ENCODE peak calls at places on chromosomes 7 and 10, in eight cellular contexts. X, T, M, J, V, B, O and P are unnamed samples.
A peak's percentile ranks its signal among the peaks of the same experiment; 100 is the strongest.

GRCh38 chr7:1679966-1680730 is 10.1 kb downstream of the ELFN1 start:
- DNase-seq in X (no peak), T (peak; percentile 20), M (no peak), J (no peak), V (no peak), B (no peak), O (no peak), P (no peak)

GRCh38 chr7:2527505-2528464 is 8.2 kb downstream of the LFNG start:
- DNase-seq in X (no peak), T (no peak), M (no peak), J (peak; percentile 61), V (peak; percentile 75), B (no peak), O (no peak), P (peak; percentile 74)

GRCh38 chr10:96390460-96390864 is 31.7 kb upstream of the OPALIN start:
- DNase-seq in X (no peak), T (no peak), M (no peak), J (no peak), V (no peak), B (peak; percentile 89), O (no peak), P (no peak)

GRCh38 chr10:32371101-32371500 is 24.1 kb upstream of the EPC1 start:
- DNase-seq in X (no peak), T (no peak), M (no peak), J (no peak), V (no peak), B (no peak), O (no peak), P (no peak)

GRCh38 chr7:42253316-42253715 is 16.3 kb upstream of the GLI3 start:
- DNase-seq in X (no peak), T (no peak), M (no peak), J (no peak), V (no peak), B (no peak), O (no peak), P (no peak)

GRCh38 chr10:44233561-44234470 is 151.1 kb downstream of the CXCL12 start:
- DNase-seq in X (no peak), T (no peak), M (no peak), J (no peak), V (no peak), B (peak; percentile 71), O (no peak), P (no peak)

GRCh38 chr7:112970771-112971170 is 115.9 kb downstream of the GPR85 start:
- DNase-seq in X (no peak), T (peak; percentile 11), M (no peak), J (no peak), V (peak; percentile 17), B (no peak), O (no peak), P (no peak)

GRCh38 chr7:134847834-134848233 is 68.4 kb downstream of the CALD1 start:
- DNase-seq in X (no peak), T (no peak), M (no peak), J (no peak), V (no peak), B (no peak), O (no peak), P (no peak)

GRCh38 chr7:11373546-11374142 is 400.0 kb downstream of the PHF14 start:
- DNase-seq in X (no peak), T (peak; percentile 14), M (peak; percentile 35), J (no peak), V (peak; percentile 35), B (no peak), O (no peak), P (no peak)

GRCh38 chr7:70704921-70705346 is 427.0 kb upstream of the GALNT17 start:
- DNase-seq in X (no peak), T (no peak), M (no peak), J (no peak), V (no peak), B (no peak), O (no peak), P (no peak)

GRCh38 chr10:118753331-118753730 is 1.4 kb downstream of the CACUL1 start:
- DNase-seq in X (no peak), T (no peak), M (no peak), J (no peak), V (no peak), B (no peak), O (no peak), P (no peak)

GRCh38 chr7:80047856-80048459 is 86.7 kb upstream of the GNAI1 start:
- DNase-seq in X (no peak), T (peak; percentile 39), M (no peak), J (no peak), V (no peak), B (no peak), O (no peak), P (no peak)